ENCODE peak calls at places on chromosome 19, in six cellular contexts. One of them, this sample, is unnamed.

GRCh38 chr19:19540707-19541515 is 2.8 kb downstream of the CILP2 start:
- DNase-seq in suprapubic skin: peak; percentile 76
- DNase-seq in hepatocyte: peak; percentile 64
- DNase-seq in K562: peak; percentile 92
- DNase-seq in pancreas: peak; percentile 68
- DNase-seq in ovary: peak; percentile 64
- DNase-seq in this sample: peak; percentile 69

GRCh38 chr19:37941820-37942515 is 35.0 kb downstream of the SIPA1L3 start:
- DNase-seq in suprapubic skin: no peak
- DNase-seq in hepatocyte: peak; percentile 54
- DNase-seq in K562: no peak
- DNase-seq in pancreas: no peak
- DNase-seq in ovary: no peak
- DNase-seq in this sample: no peak

GRCh38 chr19:15511671-15512424 is 3.5 kb downstream of the CYP4F22 start:
- DNase-seq in suprapubic skin: no peak
- DNase-seq in hepatocyte: no peak
- DNase-seq in K562: no peak
- DNase-seq in pancreas: no peak
- DNase-seq in ovary: no peak
- DNase-seq in this sample: no peak

GRCh38 chr19:2353159-2353894 is 6.7 kb upstream of the TMPRSS9 start:
- DNase-seq in suprapubic skin: no peak
- DNase-seq in hepatocyte: no peak
- DNase-seq in K562: no peak
- DNase-seq in pancreas: peak; percentile 76
- DNase-seq in ovary: peak; percentile 28
- DNase-seq in this sample: no peak

GRCh38 chr19:35271546-35271945 is 2.8 kb downstream of the USF2 start:
- DNase-seq in suprapubic skin: no peak
- DNase-seq in hepatocyte: no peak
- DNase-seq in K562: no peak
- DNase-seq in pancreas: no peak
- DNase-seq in ovary: no peak
- DNase-seq in this sample: no peak

GRCh38 chr19:46605356-46605821 is 4.3 kb downstream of the CALM3 start:
- DNase-seq in suprapubic skin: peak; percentile 73
- DNase-seq in hepatocyte: no peak
- DNase-seq in K562: no peak
- DNase-seq in pancreas: peak; percentile 70
- DNase-seq in ovary: no peak
- DNase-seq in this sample: no peak

GRCh38 chr19:4208385-4209094 is 20.8 kb upstream of the EBI3 start:
- DNase-seq in suprapubic skin: no peak
- DNase-seq in hepatocyte: peak; percentile 55
- DNase-seq in K562: no peak
- DNase-seq in pancreas: no peak
- DNase-seq in ovary: no peak
- DNase-seq in this sample: no peak

GRCh38 chr19:5615756-5616327 is 6.7 kb downstream of the SAFB2 start:
- DNase-seq in suprapubic skin: no peak
- DNase-seq in hepatocyte: no peak
- DNase-seq in K562: no peak
- DNase-seq in pancreas: no peak
- DNase-seq in ovary: no peak
- DNase-seq in this sample: no peak

GRCh38 chr19:681029-681626 is 4.9 kb downstream of the FSTL3 start:
- DNase-seq in suprapubic skin: peak; percentile 83
- DNase-seq in hepatocyte: peak; percentile 95
- DNase-seq in K562: no peak
- DNase-seq in pancreas: peak; percentile 97
- DNase-seq in ovary: peak; percentile 86
- DNase-seq in this sample: peak; percentile 78
- H3K27ac ChIP-seq in suprapubic skin: peak overlapping the region; percentile 98
- H3K27ac ChIP-seq in hepatocyte: peak overlapping the region; percentile 90
- H3K27ac ChIP-seq in K562: peak overlapping the region; percentile 86
- H3K27ac ChIP-seq in pancreas: no peak overlapping the region
- H3K27ac ChIP-seq in ovary: peak overlapping the region; percentile 56
- H3K27ac ChIP-seq in this sample: peak overlapping the region; percentile 66

DNA sequence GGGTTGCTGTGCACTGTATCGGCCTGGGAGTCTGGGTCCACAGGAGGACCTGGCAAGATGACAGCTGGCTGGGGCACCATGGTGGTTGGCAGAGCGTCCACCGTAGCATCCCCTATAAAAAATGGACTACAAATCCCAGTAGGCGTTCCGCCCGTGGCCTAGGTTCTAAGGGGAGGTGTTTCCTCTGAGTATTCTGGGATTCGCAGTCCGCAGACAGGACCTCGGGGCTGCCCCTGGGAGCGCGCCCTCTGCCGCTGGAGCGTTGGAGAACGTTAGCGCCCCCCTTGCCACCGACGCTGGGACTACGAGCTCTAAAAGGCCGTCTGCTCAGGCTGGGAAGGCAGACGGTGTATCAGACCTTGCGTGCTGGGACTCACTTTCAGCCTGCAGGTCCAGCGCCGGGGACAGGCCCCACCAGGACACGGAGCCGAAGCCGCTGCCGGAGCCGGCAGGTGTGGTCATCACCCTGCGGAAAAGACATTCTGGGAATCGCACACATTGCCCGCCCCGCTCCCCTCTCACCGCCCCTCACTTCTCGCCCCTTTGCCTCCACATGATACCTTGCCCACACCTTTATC is 372 bp downstream of the DNAAF3 start:
- DNase-seq in suprapubic skin: no peak
- DNase-seq in hepatocyte: peak; percentile 90
- DNase-seq in K562: peak; percentile 75
- DNase-seq in pancreas: peak; percentile 88
- DNase-seq in ovary: no peak
- DNase-seq in this sample: no peak
- TF ChIP-seq CTCF in suprapubic skin: no peak
- TF ChIP-seq CTCF in hepatocyte: peak; percentile 74
- TF ChIP-seq CTCF in K562: peak; percentile 92
- TF ChIP-seq CTCF in pancreas: no peak
- TF ChIP-seq CTCF in ovary: no peak
- TF ChIP-seq CTCF in this sample: no peak

DNA sequence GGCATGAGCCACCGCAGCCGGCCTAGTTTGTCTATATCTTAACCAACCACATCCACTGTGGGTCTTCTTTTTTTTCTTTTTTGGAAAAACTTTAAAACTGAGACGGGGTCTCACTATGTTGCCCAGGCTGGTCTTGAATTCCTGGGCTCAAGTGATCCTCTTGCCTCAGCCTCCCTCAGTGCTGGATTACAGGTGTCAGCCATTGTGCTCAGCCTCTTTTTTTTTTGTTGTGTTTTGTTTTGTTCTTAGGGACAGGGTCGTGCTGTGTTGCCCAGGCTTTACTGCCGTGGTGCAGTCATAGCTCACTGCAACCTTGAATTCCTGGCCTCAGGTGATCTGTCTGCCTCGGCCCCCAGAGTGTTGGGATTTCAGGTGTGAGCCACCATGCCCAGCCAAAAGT is 7.4 kb downstream of the SNRNP70 start:
- DNase-seq in suprapubic skin: no peak
- DNase-seq in hepatocyte: no peak
- DNase-seq in K562: no peak
- DNase-seq in pancreas: no peak
- DNase-seq in ovary: no peak
- DNase-seq in this sample: no peak
- H3K9me3 ChIP-seq in suprapubic skin: no peaks in the 10 kb centered on the region
- H3K9me3 ChIP-seq in hepatocyte: no peaks in the 10 kb centered on the region
- H3K9me3 ChIP-seq in K562: no peaks in the 10 kb centered on the region
- H3K9me3 ChIP-seq in pancreas: no peaks in the 10 kb centered on the region
- H3K9me3 ChIP-seq in ovary: no peaks in the 10 kb centered on the region
- H3K9me3 ChIP-seq in this sample: no peaks in the 10 kb centered on the region

GRCh38 chr19:57302727-57303401 is 17.4 kb upstream of the ZNF543 start:
- DNase-seq in suprapubic skin: no peak
- DNase-seq in hepatocyte: no peak
- DNase-seq in K562: no peak
- DNase-seq in pancreas: no peak
- DNase-seq in ovary: no peak
- DNase-seq in this sample: no peak
- H3K27ac ChIP-seq in suprapubic skin: peak overlapping the region; percentile 51
- H3K27ac ChIP-seq in hepatocyte: no peak overlapping the region
- H3K27ac ChIP-seq in K562: no peak overlapping the region
- H3K27ac ChIP-seq in pancreas: no peak overlapping the region
- H3K27ac ChIP-seq in ovary: no peak overlapping the region
- H3K27ac ChIP-seq in this sample: no peak overlapping the region

DNA sequence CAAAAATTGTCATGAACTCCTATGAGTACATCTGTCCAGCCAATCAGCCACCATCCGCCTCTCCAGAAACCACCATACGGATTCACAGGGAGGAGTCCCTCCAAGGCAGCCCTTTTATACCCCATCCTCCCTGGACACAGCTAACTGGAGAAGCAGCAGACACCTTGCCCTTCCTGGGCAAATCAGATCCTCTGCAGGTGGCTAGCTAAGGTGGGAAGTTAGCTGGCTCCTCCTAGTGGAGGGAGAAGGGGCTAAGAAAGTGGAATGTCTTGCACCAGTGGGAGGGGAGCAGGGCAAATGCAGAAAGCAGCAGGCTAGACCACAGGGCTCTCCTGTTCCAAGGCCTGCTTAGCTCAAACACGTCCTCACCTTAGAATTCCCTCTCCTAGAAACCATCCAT is 46.2 kb upstream of the UQCRFS1 start:
- DNase-seq in suprapubic skin: no peak
- DNase-seq in hepatocyte: no peak
- DNase-seq in K562: peak; percentile 34
- DNase-seq in pancreas: no peak
- DNase-seq in ovary: no peak
- DNase-seq in this sample: no peak
- TF ChIP-seq CTCF in suprapubic skin: no peak
- TF ChIP-seq CTCF in hepatocyte: peak; percentile 14
- TF ChIP-seq CTCF in K562: peak; percentile 56
- TF ChIP-seq CTCF in pancreas: no peak
- TF ChIP-seq CTCF in ovary: no peak
- TF ChIP-seq CTCF in this sample: no peak

GRCh38 chr19:52086481-52086880 is 9.1 kb downstream of the ZNF841 start:
- DNase-seq in suprapubic skin: no peak
- DNase-seq in hepatocyte: no peak
- DNase-seq in K562: no peak
- DNase-seq in pancreas: no peak
- DNase-seq in ovary: no peak
- DNase-seq in this sample: no peak
- H3K9me3 ChIP-seq in suprapubic skin: peaks cover 16% of the 10 kb centered on the region
- H3K9me3 ChIP-seq in hepatocyte: peaks cover 27% of the 10 kb centered on the region
- H3K9me3 ChIP-seq in K562: peaks cover 19% of the 10 kb centered on the region
- H3K9me3 ChIP-seq in pancreas: no peaks in the 10 kb centered on the region
- H3K9me3 ChIP-seq in ovary: no peaks in the 10 kb centered on the region
- H3K9me3 ChIP-seq in this sample: peaks cover 83% of the 10 kb centered on the region